ENCODE peak calls at places on chromosomes 16 and 17, in ten cellular contexts. B is coronary artery, J is left ventricle myocardium inferior, E is WTC11, S is fibroblast of pulmonary artery, A is breast epithelium, T is AG09309, U is HFF-Myc, M is Panc1, X is fibroblast of mammary gland. V is an unnamed sample.

GRCh38 chr17:13051876-13052275 is 34.0 kb upstream of the ELAC2 start:
- DNase-seq in E (no peak), B (no peak), T (no peak), U (no peak), X (no peak), A (no peak), J (no peak), S (no peak), M (no peak), V (no peak)

GRCh38 chr16:785563-786535 is 2.3 kb downstream of the RPUSD1 start:
- DNase-seq in B (no peak), J (peak), S (peak), U (no peak), T (peak), E (peak), A (peak), M (no peak), X (peak), V (peak)

GRCh38 chr16:28163699-28164584 is 47.8 kb downstream of the XPO6 start:
- DNase-seq in A (no peak), U (no peak), M (no peak), E (no peak), J (no peak), T (peak), B (no peak), S (peak), X (peak), V (peak)

GRCh38 chr16:75471723-75472634 is 7.5 kb upstream of the TMEM170A start:
- DNase-seq in J (no peak), A (peak), M (peak), B (no peak), U (peak), S (peak), E (peak), T (peak), X (peak), V (peak)

GRCh38 chr16:88540346-88540977 is 29.7 kb upstream of the ZC3H18 start:
- DNase-seq in T (no peak), E (no peak), M (no peak), A (no peak), S (no peak), B (no peak), X (no peak), J (no peak), U (no peak), V (no peak)

GRCh38 chr16:12423151-12423550 is 380.5 kb downstream of the CPPED1 start:
- DNase-seq in M (no peak), J (no peak), T (no peak), X (no peak), E (no peak), S (no peak), B (no peak), A (no peak), U (no peak), V (no peak)

GRCh38 chr16:3023415-3023668 is 400 bp downstream of the HCFC1R1 start:
- DNase-seq in M (peak), A (peak), S (peak), U (peak), T (peak), J (peak), E (no peak), X (peak), B (peak), V (peak)

GRCh38 chr16:11521019-11521418 is 65.7 kb downstream of the LITAF start:
- DNase-seq in T (no peak), M (no peak), A (no peak), S (no peak), X (no peak), E (no peak), U (no peak), B (no peak), J (no peak), V (no peak)

GRCh38 chr16:58829096-58829495 is 95.0 kb upstream of the GOT2 start:
- DNase-seq in A (no peak), S (peak), E (no peak), J (no peak), T (no peak), M (no peak), B (no peak), X (peak), U (no peak), V (no peak)

GRCh38 chr16:10939649-10940206 is 2.5 kb downstream of the DEXI start:
- DNase-seq in T (no peak), A (no peak), X (no peak), J (no peak), M (no peak), U (no peak), S (no peak), E (no peak), B (no peak), V (no peak)

GRCh38 chr16:15847621-15848175 is 9.1 kb downstream of the MYH11 start:
- DNase-seq in J (no peak), B (no peak), A (no peak), T (no peak), E (no peak), U (no peak), X (no peak), S (no peak), M (no peak), V (no peak)

GRCh38 chr17:80667462-80668277 is 123.0 kb downstream of the RPTOR start:
- DNase-seq in S (no peak), U (no peak), E (no peak), A (no peak), X (no peak), T (no peak), B (no peak), J (no peak), M (no peak), V (no peak)

GRCh38 chr17:46848534-46848933 is 2.8 kb upstream of the WNT9B start:
- DNase-seq in U (no peak), J (no peak), E (no peak), M (no peak), B (no peak), S (no peak), X (no peak), A (no peak), T (no peak), V (no peak)

GRCh38 chr17:76529224-76529642 is 8.3 kb downstream of the CYGB start:
- DNase-seq in S (peak), U (peak), M (no peak), E (no peak), X (peak), T (peak), J (peak), A (peak), B (no peak), V (peak)

GRCh38 chr17:76529643-76530488 is 7.6 kb downstream of the CYGB start:
- DNase-seq in S (peak), B (peak), U (peak), J (peak), T (peak), E (no peak), X (peak), A (peak), M (no peak), V (no peak)

GRCh38 chr17:76528528-76529223 is 8.8 kb downstream of the CYGB start:
- DNase-seq in A (no peak), U (no peak), J (peak), M (no peak), X (peak), E (no peak), B (no peak), T (no peak), S (peak), V (no peak)

GRCh38 chr17:76527430-76528111 is 9.9 kb downstream of the CYGB start:
- DNase-seq in S (peak), X (peak), B (no peak), A (no peak), J (peak), M (no peak), U (no peak), E (peak), T (no peak), V (peak)

DNA sequence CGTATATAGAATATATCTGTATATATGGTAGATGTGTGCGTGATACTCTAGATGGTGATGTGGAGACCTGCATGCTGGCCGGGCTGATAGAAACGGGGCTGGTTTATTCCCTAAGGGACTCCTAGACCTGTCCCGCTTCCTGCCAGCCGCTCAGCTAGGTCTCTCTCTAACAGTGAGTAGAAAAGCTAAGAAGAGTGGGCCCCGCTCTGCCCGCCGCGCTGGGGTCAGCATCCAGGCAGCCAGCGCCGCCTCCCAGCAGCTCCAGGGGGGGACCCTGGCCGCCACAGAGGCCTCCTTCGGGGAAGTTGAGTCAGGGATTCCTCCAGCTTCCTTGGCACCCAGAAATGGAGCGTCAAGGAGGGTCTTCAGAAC is 9.4 kb downstream of the CYGB start:
- DNase-seq in X (no peak), M (no peak), J (peak), B (no peak), T (no peak), U (no peak), S (no peak), E (no peak), A (no peak), V (peak)
- TF ChIP-seq CTCF in X (no peak), M (no peak), J (no peak), B (no peak), T (no peak), U (no peak), S (no peak), E (no peak), A (no peak), V (no peak)

DNA sequence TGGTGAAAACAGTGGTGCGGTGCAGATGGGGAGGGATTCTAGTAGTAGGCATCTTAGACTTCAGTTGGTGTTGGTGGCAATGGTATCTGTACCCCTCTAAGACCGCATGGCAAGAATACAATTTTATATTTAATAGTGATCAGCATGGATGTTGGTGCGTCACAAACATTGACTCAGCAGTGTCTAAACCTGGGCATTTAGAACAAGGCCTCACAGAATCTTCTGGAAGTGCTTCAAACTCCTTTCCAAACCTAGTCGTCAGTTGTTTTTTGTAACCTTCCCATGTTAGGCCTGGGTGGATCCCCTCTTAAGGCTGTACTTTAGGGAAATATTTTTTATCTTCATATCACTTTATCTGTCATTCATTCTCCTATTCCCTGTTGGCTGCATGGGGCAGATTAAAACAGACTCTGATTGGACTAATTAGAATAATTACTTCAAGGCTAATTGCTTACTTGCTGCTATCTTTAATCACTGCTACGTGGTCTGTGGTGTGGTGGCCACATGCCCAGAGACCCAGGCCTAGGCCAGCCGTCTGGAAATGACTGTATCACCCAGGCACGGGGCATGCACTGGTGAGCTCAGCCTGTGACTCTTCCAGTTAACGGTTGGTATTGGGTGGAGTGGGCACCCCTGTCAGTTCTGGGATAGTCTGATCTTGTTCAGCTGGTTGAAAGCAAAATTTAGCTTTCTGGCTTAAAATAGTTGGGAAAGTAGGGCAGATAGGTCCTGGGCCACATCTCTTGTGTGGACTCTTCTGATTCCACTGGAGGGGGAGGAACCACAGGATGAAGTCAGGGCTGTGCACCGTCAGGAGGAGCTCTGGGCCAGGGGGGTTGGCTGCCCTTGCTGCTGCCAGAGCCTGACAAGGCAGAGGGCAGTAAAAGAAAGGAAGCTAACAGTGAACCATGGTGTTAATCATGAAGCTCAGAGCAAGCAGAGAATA is 4.5 kb downstream of the ALKBH5 start:
- DNase-seq in T (no peak), E (no peak), A (no peak), J (peak), U (no peak), S (peak), X (peak), M (no peak), B (no peak), V (no peak)
- TF ChIP-seq CTCF in T (no peak), E (no peak), A (no peak), J (no peak), U (no peak), S (no peak), X (no peak), M (no peak), B (no peak), V (no peak)

GRCh38 chr16:23597003-23597756 is 1.1 kb upstream of the NDUFAB1 start:
- DNase-seq in M (no peak), J (peak), B (no peak), S (peak), X (peak), U (no peak), A (no peak), E (peak), T (no peak), V (peak)
- TF ChIP-seq CTCF in M (no peak), J (peak), B (no peak), S (no peak), X (no peak), U (peak), A (no peak), E (no peak), T (no peak), V (no peak)

DNA sequence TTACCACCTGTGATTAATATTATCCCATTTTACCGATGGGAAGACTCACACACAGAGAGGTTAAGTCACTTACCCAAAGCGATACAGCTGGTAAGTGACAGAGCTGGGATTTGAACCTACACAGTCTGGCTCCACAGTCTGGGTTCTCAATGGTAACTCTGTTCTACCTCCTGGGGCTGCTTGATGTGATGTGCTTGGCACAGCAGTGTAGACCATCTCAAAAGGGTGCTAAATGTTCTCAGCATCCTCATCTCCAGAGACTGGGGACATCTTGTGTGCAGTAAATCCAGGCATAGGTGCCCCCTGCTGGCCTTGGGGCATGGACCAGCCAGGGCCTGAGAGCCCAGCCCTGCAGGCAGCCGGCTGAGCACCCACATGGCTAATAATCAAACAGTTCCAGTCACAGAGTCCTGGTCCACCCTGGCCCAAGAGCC is 15.4 kb upstream of the KATNB1 start:
- DNase-seq in S (peak), J (no peak), U (peak), T (peak), X (peak), A (no peak), B (no peak), M (no peak), E (peak), V (peak)
- TF ChIP-seq CTCF in S (peak), J (peak), U (peak), T (peak), X (peak), A (no peak), B (no peak), M (peak), E (no peak), V (peak)

DNA sequence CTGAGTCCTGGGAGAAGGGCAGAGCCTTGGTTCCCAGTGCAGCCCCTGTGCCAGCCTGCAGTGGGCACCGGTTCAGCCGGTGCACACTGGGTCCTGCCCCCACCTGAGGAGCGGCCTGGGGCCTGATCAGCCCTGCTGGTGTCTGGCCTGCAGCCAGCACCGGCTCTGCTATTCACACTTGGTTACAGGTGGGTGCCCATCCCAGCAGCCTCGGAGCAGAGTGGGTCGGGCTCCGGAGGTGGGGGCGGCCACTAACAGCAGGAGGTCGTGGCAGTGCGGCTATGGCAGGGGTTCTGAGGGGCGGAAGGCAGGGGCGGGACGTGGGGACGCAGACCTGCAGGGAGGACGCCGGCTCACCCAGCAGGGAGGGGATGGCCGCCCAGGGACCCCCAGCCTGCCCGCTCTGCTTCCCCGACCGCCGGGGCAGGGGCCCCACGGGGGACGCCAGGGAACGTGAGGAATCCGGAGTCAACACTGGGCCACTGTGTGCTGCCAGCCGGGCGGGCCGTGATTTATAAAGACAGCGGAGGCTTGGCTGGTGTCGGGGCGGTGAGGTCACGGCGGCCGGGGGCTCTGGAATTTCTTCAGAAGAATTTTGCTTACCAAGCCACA is 20.3 kb downstream of the METRNL start:
- DNase-seq in T (no peak), S (no peak), A (no peak), J (no peak), U (no peak), E (no peak), B (no peak), X (no peak), M (no peak), V (no peak)
- TF ChIP-seq CTCF in T (no peak), S (no peak), A (no peak), J (no peak), U (no peak), E (no peak), B (no peak), X (no peak), M (no peak), V (no peak)

GRCh38 chr17:7014995-7015586 is 2.7 kb downstream of the RNASEK start:
- DNase-seq in S (peak), E (no peak), X (peak), J (no peak), U (no peak), T (no peak), B (no peak), M (no peak), A (no peak), V (no peak)
- TF ChIP-seq CTCF in S (no peak), E (no peak), X (no peak), J (peak), U (no peak), T (no peak), B (no peak), M (peak), A (no peak), V (no peak)

V was measured in MCF 10A.